ENCODE peak calls at places on chromosomes 1 and 21, in six cellular contexts. One of them, this sample, is unnamed. For H3K36me3 and H3K27me3, the result is how much of the 10 kb centered on the place peaks cover.

GRCh38 chr1:231827337-231828105 is 200.9 kb downstream of the DISC1 start:
- DNase-seq in PC-3: peak
- DNase-seq in breast epithelium: no peak
- DNase-seq in transverse colon: no peak
- DNase-seq in lower lobe of right lung: no peak
- DNase-seq in SK-N-SH: no peak
- DNase-seq in this sample: no peak

GRCh38 chr21:30315701-30316100 is 4.4 kb downstream of the KRTAP26-1 start:
- DNase-seq in transverse colon: no peak
- DNase-seq in breast epithelium: no peak
- DNase-seq in SK-N-SH: no peak
- DNase-seq in PC-3: no peak
- DNase-seq in lower lobe of right lung: no peak
- DNase-seq in this sample: no peak

GRCh38 chr21:42061195-42061865 is 9.8 kb upstream of the UMODL1 start:
- DNase-seq in lower lobe of right lung: peak
- DNase-seq in transverse colon: peak
- DNase-seq in breast epithelium: no peak
- DNase-seq in SK-N-SH: no peak
- DNase-seq in PC-3: no peak
- DNase-seq in this sample: no peak

GRCh38 chr1:87718241-87718950 is 389.7 kb downstream of the LMO4 start:
- DNase-seq in SK-N-SH: no peak
- DNase-seq in transverse colon: no peak
- DNase-seq in breast epithelium: no peak
- DNase-seq in lower lobe of right lung: no peak
- DNase-seq in PC-3: peak
- DNase-seq in this sample: no peak

GRCh38 chr1:236575523-236575922 is 28.8 kb downstream of the HEATR1 start:
- DNase-seq in lower lobe of right lung: no peak
- DNase-seq in SK-N-SH: no peak
- DNase-seq in breast epithelium: no peak
- DNase-seq in transverse colon: no peak
- DNase-seq in PC-3: no peak
- DNase-seq in this sample: no peak

GRCh38 chr1:230772457-230773395 is 25.5 kb downstream of the CAPN9 start:
- DNase-seq in breast epithelium: no peak
- DNase-seq in transverse colon: no peak
- DNase-seq in SK-N-SH: peak
- DNase-seq in lower lobe of right lung: no peak
- DNase-seq in PC-3: peak
- DNase-seq in this sample: peak

GRCh38 chr1:155078496-155079209 is at the start of gene EFNA3:
- DNase-seq in PC-3: peak
- DNase-seq in lower lobe of right lung: peak
- DNase-seq in breast epithelium: no peak
- DNase-seq in SK-N-SH: peak
- DNase-seq in transverse colon: peak
- DNase-seq in this sample: peak

GRCh38 chr1:118960567-118961136 is 27.5 kb downstream of the TBX15 start:
- DNase-seq in lower lobe of right lung: no peak
- DNase-seq in breast epithelium: no peak
- DNase-seq in SK-N-SH: no peak
- DNase-seq in PC-3: peak
- DNase-seq in transverse colon: peak
- DNase-seq in this sample: peak

GRCh38 chr1:15224259-15224869 is 22.7 kb upstream of the FHAD1 start:
- DNase-seq in breast epithelium: no peak
- DNase-seq in transverse colon: no peak
- DNase-seq in PC-3: no peak
- DNase-seq in SK-N-SH: no peak
- DNase-seq in lower lobe of right lung: no peak
- DNase-seq in this sample: no peak

GRCh38 chr1:110628356-110629105 is 22.4 kb upstream of the KCNA2 start:
- DNase-seq in transverse colon: no peak
- DNase-seq in breast epithelium: no peak
- DNase-seq in PC-3: no peak
- DNase-seq in SK-N-SH: no peak
- DNase-seq in lower lobe of right lung: no peak
- DNase-seq in this sample: no peak

GRCh38 chr1:44264143-44264542 is 50.9 kb downstream of the DMAP1 start:
- DNase-seq in lower lobe of right lung: no peak
- DNase-seq in SK-N-SH: no peak
- DNase-seq in breast epithelium: no peak
- DNase-seq in PC-3: no peak
- DNase-seq in transverse colon: no peak
- DNase-seq in this sample: no peak

GRCh38 chr21:34282223-34282622 is 81.6 kb upstream of the KCNE2 start:
- DNase-seq in PC-3: peak
- DNase-seq in lower lobe of right lung: no peak
- DNase-seq in SK-N-SH: no peak
- DNase-seq in breast epithelium: no peak
- DNase-seq in transverse colon: no peak
- DNase-seq in this sample: no peak

GRCh38 chr21:42299324-42300044 is 15.7 kb downstream of the TFF3 start:
- DNase-seq in lower lobe of right lung: peak
- DNase-seq in transverse colon: no peak
- DNase-seq in breast epithelium: no peak
- DNase-seq in PC-3: no peak
- DNase-seq in SK-N-SH: no peak
- DNase-seq in this sample: no peak

GRCh38 chr1:205840524-205840923 is 9.4 kb downstream of the PM20D1 start:
- DNase-seq in SK-N-SH: no peak
- DNase-seq in lower lobe of right lung: no peak
- DNase-seq in transverse colon: no peak
- DNase-seq in breast epithelium: no peak
- DNase-seq in PC-3: no peak
- DNase-seq in this sample: no peak

GRCh38 chr1:70156529-70157120 is 48.8 kb downstream of the LRRC40 start:
- DNase-seq in transverse colon: no peak
- DNase-seq in SK-N-SH: no peak
- DNase-seq in breast epithelium: no peak
- DNase-seq in PC-3: peak
- DNase-seq in lower lobe of right lung: no peak
- DNase-seq in this sample: no peak

GRCh38 chr1:26772687-26773086 is 15.1 kb upstream of the PIGV start:
- DNase-seq in lower lobe of right lung: no peak
- DNase-seq in PC-3: peak
- DNase-seq in SK-N-SH: no peak
- DNase-seq in breast epithelium: no peak
- DNase-seq in transverse colon: no peak
- DNase-seq in this sample: no peak

DNA sequence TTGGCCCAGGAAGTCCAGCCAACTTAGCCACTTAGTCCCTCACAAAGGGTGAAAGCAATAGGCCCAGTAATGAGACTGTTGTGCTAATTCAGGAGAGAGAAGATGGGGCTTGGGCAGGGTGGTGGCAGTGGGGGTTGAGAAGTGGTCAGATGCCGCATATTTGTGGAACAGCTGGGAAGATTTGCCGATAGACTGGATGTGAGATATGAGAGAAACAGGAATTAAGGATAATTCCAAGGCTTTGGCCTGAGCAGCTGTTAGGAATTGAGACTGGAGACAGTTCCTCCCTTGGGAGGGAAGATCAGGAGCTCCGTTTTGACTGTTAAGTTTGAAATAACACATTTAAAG is 323.6 kb upstream of the FAM78B start:
- DNase-seq in transverse colon: no peak
- DNase-seq in lower lobe of right lung: no peak
- DNase-seq in breast epithelium: no peak
- DNase-seq in PC-3: no peak
- DNase-seq in SK-N-SH: no peak
- DNase-seq in this sample: no peak
- H3K27ac ChIP-seq in transverse colon: peak
- H3K27ac ChIP-seq in lower lobe of right lung: peak
- H3K27ac ChIP-seq in breast epithelium: no peak
- H3K27ac ChIP-seq in PC-3: no peak
- H3K27ac ChIP-seq in SK-N-SH: no peak
- H3K27ac ChIP-seq in this sample: no peak

DNA sequence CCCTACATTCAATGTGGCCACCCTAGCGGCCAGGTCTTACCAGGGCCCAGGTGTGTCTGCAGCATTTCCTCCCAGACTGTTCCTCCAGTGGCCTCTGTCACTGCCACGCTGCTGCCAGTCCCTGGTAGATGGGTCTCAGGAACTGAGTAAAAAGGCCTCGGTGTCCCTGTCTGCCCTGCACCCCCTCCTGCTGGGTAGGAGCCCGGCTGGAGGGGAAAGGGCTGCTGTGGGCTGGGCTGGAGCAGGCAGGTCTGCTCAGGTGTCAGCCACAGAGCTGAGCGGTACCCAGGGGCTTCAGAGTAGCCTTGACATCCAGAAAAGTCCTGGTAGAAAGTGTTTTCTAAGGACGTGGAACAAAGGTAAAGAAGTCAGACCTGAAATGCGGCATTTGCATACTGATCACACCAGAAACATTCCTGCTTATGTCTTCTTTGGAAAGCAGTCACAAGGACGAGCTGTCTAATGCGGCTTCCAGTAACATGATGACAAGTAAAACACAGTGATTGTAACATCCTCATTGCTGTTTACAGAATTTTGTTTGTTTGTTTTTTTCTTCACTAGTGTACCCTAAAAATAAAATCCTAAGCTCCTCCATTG is 32.6 kb downstream of the SEC16B start:
- DNase-seq in PC-3: no peak
- DNase-seq in breast epithelium: no peak
- DNase-seq in lower lobe of right lung: no peak
- DNase-seq in SK-N-SH: no peak
- DNase-seq in transverse colon: no peak
- DNase-seq in this sample: no peak
- H3K36me3 ChIP-seq in PC-3: under half
- H3K36me3 ChIP-seq in breast epithelium: under half
- H3K36me3 ChIP-seq in lower lobe of right lung: under half
- H3K36me3 ChIP-seq in SK-N-SH: under half
- H3K36me3 ChIP-seq in transverse colon: under half
- H3K36me3 ChIP-seq in this sample: under half

DNA sequence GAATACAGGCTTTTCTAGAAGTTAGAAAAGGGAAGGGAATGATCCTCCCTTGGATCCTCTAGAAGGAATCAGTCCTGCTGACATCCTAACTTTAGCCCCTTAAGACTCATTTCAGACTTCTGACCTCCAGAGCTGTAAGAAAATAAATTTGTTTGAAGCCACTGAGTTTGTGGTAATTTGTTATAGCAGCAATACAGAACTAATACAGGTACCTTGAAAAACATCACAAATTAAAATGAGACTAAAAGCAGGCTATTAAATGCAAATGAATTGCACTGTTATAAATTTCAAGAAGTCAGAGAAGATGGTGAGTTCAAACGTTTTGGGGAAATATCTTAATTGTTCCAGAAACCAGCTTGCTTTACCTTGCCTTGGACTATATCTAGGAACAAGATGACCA is 6.3 kb downstream of the LCA5L start:
- DNase-seq in lower lobe of right lung: no peak
- DNase-seq in breast epithelium: no peak
- DNase-seq in PC-3: no peak
- DNase-seq in transverse colon: no peak
- DNase-seq in SK-N-SH: no peak
- DNase-seq in this sample: no peak
- H3K27me3 ChIP-seq in lower lobe of right lung: under half
- H3K27me3 ChIP-seq in breast epithelium: under half
- H3K27me3 ChIP-seq in PC-3: under half
- H3K27me3 ChIP-seq in transverse colon: under half
- H3K27me3 ChIP-seq in SK-N-SH: under half
- H3K27me3 ChIP-seq in this sample: under half

DNA sequence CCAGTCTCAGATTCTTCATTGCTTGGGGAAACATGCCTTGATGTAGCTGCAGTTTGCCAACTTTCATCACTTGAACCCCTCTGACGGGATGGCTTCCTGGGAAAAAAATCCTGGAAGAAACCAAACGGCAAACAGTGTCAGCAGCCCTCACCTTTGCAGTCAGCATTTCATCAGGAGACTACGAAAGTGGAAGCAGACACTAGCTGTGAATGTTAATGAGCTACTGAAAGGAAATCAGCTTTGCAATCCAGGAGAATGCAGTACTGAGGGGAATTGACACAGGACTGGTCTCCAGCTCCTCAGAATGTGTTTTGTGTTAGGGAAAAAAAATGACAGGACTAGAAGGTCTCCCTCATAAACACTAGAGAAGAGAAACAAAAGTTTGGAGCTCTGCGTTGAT is 609.3 kb downstream of the KIF26B start:
- DNase-seq in lower lobe of right lung: no peak
- DNase-seq in breast epithelium: no peak
- DNase-seq in SK-N-SH: no peak
- DNase-seq in transverse colon: no peak
- DNase-seq in PC-3: no peak
- DNase-seq in this sample: no peak
- H3K27ac ChIP-seq in lower lobe of right lung: no peak
- H3K27ac ChIP-seq in breast epithelium: no peak
- H3K27ac ChIP-seq in SK-N-SH: no peak
- H3K27ac ChIP-seq in transverse colon: no peak
- H3K27ac ChIP-seq in PC-3: no peak
- H3K27ac ChIP-seq in this sample: no peak

GRCh38 chr21:43681650-43682049 is 22.3 kb downstream of the RRP1B start:
- DNase-seq in SK-N-SH: no peak
- DNase-seq in lower lobe of right lung: no peak
- DNase-seq in transverse colon: no peak
- DNase-seq in PC-3: peak
- DNase-seq in breast epithelium: no peak
- DNase-seq in this sample: no peak

GRCh38 chr21:43675871-43676270 is 16.5 kb downstream of the RRP1B start:
- DNase-seq in transverse colon: no peak
- DNase-seq in breast epithelium: no peak
- DNase-seq in lower lobe of right lung: no peak
- DNase-seq in SK-N-SH: no peak
- DNase-seq in PC-3: no peak
- DNase-seq in this sample: no peak

GRCh38 chr21:43679951-43680350 is 20.6 kb downstream of the RRP1B start:
- DNase-seq in SK-N-SH: no peak
- DNase-seq in lower lobe of right lung: no peak
- DNase-seq in transverse colon: no peak
- DNase-seq in PC-3: no peak
- DNase-seq in breast epithelium: no peak
- DNase-seq in this sample: no peak

DNA sequence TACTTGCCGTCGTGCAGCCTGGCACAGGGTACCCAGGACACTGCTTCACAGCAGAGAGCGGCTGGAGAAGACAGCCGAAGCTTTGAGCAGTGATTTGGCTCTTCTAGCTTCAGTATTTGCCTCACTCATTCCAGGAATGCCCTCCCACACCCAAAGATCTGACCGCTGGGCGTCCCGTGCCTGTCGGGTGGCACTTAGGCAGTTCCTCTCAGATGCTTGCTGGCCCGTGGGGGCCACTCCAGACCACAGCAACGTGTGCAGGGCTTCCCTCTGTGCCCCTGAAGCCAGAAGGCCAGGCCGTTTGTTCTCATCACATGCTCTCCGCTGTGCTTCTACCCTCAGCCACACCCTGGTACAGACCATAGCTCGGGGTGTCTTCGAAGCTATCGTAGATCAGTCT is 17.0 kb downstream of the RRP1B start:
- DNase-seq in transverse colon: no peak
- DNase-seq in SK-N-SH: no peak
- DNase-seq in lower lobe of right lung: no peak
- DNase-seq in breast epithelium: no peak
- DNase-seq in PC-3: no peak
- DNase-seq in this sample: no peak
- H3K36me3 ChIP-seq in transverse colon: half or more
- H3K36me3 ChIP-seq in SK-N-SH: under half
- H3K36me3 ChIP-seq in lower lobe of right lung: half or more
- H3K36me3 ChIP-seq in breast epithelium: under half
- H3K36me3 ChIP-seq in PC-3: half or more
- H3K36me3 ChIP-seq in this sample: under half